ENCODE peak calls at places on chromosomes 3 and 15, in ten cellular contexts. U is left lung; W is NCI-H1930; L is activated T-cell treated with anti-CD3 and anti-CD28 coated beads, Interleukin-2, amount 50 U/mL, for 24 hours; Q is NCI-H1092 treated with DMSO at 0.1 percent for 48 hours; B is PC-3; I is stromal cell of bone marrow; V is NCI-H510A treated with DMSO at 0.1 percent for 48 hours; A is C1 segment of cervical spinal cord; Y is heart right ventricle. C is an unnamed sample.

GRCh38 chr15:90558182-90558581 is 28.5 kb downstream of the CRTC3 start:
- DNase-seq in U (no peak), I (no peak), A (no peak), B (no peak), L (no peak), Y (peak), W (no peak), Q (peak), V (no peak), C (peak)

GRCh38 chr3:44045476-44046275 is 196.0 kb upstream of the TOPAZ1 start:
- DNase-seq in L (no peak), W (no peak), V (peak), Q (peak), U (no peak), B (peak), A (no peak), I (no peak), Y (no peak), C (no peak)

GRCh38 chr3:13654330-13655073 is 105.6 kb downstream of the FBLN2 start:
- DNase-seq in L (peak), B (no peak), W (no peak), A (no peak), Q (no peak), V (no peak), I (no peak), U (no peak), Y (no peak), C (no peak)

GRCh38 chr3:178270838-178271237 is 265.4 kb upstream of the KCNMB2 start:
- DNase-seq in L (no peak), U (no peak), B (peak), Y (no peak), W (no peak), A (no peak), I (no peak), V (no peak), Q (no peak), C (no peak)

GRCh38 chr3:119562307-119562961 is 3.0 kb upstream of the CD80 start:
- DNase-seq in L (peak), Q (no peak), Y (no peak), V (no peak), W (no peak), I (no peak), U (no peak), B (no peak), A (no peak), C (peak)

GRCh38 chr3:117736851-117737250 is 1027.3 kb downstream of the TUSC7 start:
- DNase-seq in B (no peak), Q (no peak), W (no peak), V (no peak), A (no peak), U (no peak), Y (no peak), I (no peak), L (no peak), C (no peak)

GRCh38 chr3:67648701-67649100 is 5.7 kb downstream of the SUCLG2 start:
- DNase-seq in W (no peak), Q (no peak), U (no peak), A (no peak), B (no peak), L (no peak), V (no peak), Y (no peak), I (no peak), C (no peak)

GRCh38 chr3:105606052-105606451 is 239.3 kb downstream of the ALCAM start:
- DNase-seq in V (no peak), Y (no peak), B (peak), L (no peak), U (no peak), I (no peak), Q (no peak), A (no peak), W (no peak), C (peak)

GRCh38 chr3:112973325-112974177 is 1.4 kb downstream of the CD200R1 start:
- DNase-seq in U (no peak), W (no peak), L (no peak), I (no peak), A (no peak), V (no peak), Q (no peak), Y (no peak), B (no peak), C (no peak)

GRCh38 chr3:30286007-30286669 is 320.3 kb upstream of the TGFBR2 start:
- DNase-seq in Y (peak), A (peak), L (no peak), Q (peak), B (peak), V (no peak), U (no peak), I (peak), W (no peak), C (no peak)

C was measured in cardiac muscle cell.